ENCODE peak calls at places on chromosomes 5 and 9, in four cellular contexts. One of them, this sample, is unnamed.
A peak's percentile ranks its signal among the peaks of the same experiment; 100 is the strongest.

GRCh38 chr9:2591967-2592366 is 29.6 kb upstream of the VLDLR start:
- DNase-seq in T-helper 1 cell: no peak
- DNase-seq in NCI-H1436: no peak
- DNase-seq in coronary artery: no peak
- DNase-seq in this sample: no peak

GRCh38 chr5:179376701-179377420 is 31.6 kb upstream of the ADAMTS2 start:
- DNase-seq in T-helper 1 cell: no peak
- DNase-seq in NCI-H1436: no peak
- DNase-seq in coronary artery: peak; percentile 64
- DNase-seq in this sample: no peak

GRCh38 chr5:69489246-69489645 is 3.3 kb upstream of the OCLN start:
- DNase-seq in T-helper 1 cell: no peak
- DNase-seq in NCI-H1436: no peak
- DNase-seq in coronary artery: no peak
- DNase-seq in this sample: no peak

GRCh38 chr5:171162602-171163001 is 146.4 kb upstream of the TLX3 start:
- DNase-seq in T-helper 1 cell: no peak
- DNase-seq in NCI-H1436: no peak
- DNase-seq in coronary artery: no peak
- DNase-seq in this sample: no peak

GRCh38 chr5:122076023-122076422 is 2.0 kb downstream of the LOX start:
- DNase-seq in T-helper 1 cell: no peak
- DNase-seq in coronary artery: no peak
- DNase-seq in NCI-H1436: no peak
- DNase-seq in this sample: no peak

GRCh38 chr9:135589596-135590485 is 28.3 kb downstream of the PAEP start:
- DNase-seq in coronary artery: peak; percentile 66
- DNase-seq in T-helper 1 cell: no peak
- DNase-seq in NCI-H1436: no peak
- DNase-seq in this sample: no peak

GRCh38 chr9:93594041-93594756 is 17.8 kb downstream of the PHF2 start:
- DNase-seq in coronary artery: peak; percentile 67
- DNase-seq in T-helper 1 cell: no peak
- DNase-seq in NCI-H1436: no peak
- DNase-seq in this sample: peak; percentile 30

GRCh38 chr5:68518286-68518685 is 302.7 kb downstream of the PIK3R1 start:
- DNase-seq in T-helper 1 cell: no peak
- DNase-seq in coronary artery: no peak
- DNase-seq in NCI-H1436: no peak
- DNase-seq in this sample: no peak